ENCODE peak calls at places on chromosomes 16 and 17, in six cellular contexts. V is WTC11, Y is stomach, R is uterus, E is tibial artery, O is H9. I is an unnamed sample.

GRCh38 chr17:20966869-20967268 is 75.9 kb downstream of the USP22 start:
- DNase-seq in V (no peak), Y (no peak), R (no peak), E (no peak), O (no peak), I (no peak)

GRCh38 chr16:31695667-31696066 is 168.0 kb downstream of the AHSP start:
- DNase-seq in V (no peak), Y (no peak), R (no peak), E (no peak), O (no peak), I (no peak)

GRCh38 chr16:56729736-56730662 is at the start of gene NUP93:
- DNase-seq in V (peak; percentile 85), Y (peak; percentile 94), R (peak; percentile 89), E (peak; percentile 94), O (peak; percentile 93), I (peak; percentile 95)

GRCh38 chr17:76492989-76493501 is 8.2 kb downstream of the RHBDF2 start:
- DNase-seq in V (no peak), Y (peak; percentile 68), R (no peak), E (peak; percentile 84), O (no peak), I (no peak)

GRCh38 chr16:85205747-85206471 is 93.6 kb upstream of the CIBAR2 start:
- DNase-seq in V (no peak), Y (no peak), R (peak; percentile 49), E (no peak), O (no peak), I (no peak)

GRCh38 chr17:73782641-73783381 is 138.6 kb upstream of the SDK2 start:
- DNase-seq in V (peak; percentile 68), Y (no peak), R (no peak), E (no peak), O (peak; percentile 80), I (no peak)

GRCh38 chr16:85704011-85704410 is 15.3 kb upstream of the GINS2 start:
- DNase-seq in V (no peak), Y (no peak), R (no peak), E (no peak), O (no peak), I (no peak)

GRCh38 chr16:78284957-78285434 is 185.5 kb downstream of the WWOX start:
- DNase-seq in V (no peak), Y (no peak), R (no peak), E (no peak), O (no peak), I (no peak)

GRCh38 chr17:18217412-18218015 is 7.9 kb upstream of the LLGL1 start:
- DNase-seq in V (peak; percentile 91), Y (peak; percentile 82), R (peak; percentile 78), E (peak; percentile 83), O (peak; percentile 92), I (no peak)

GRCh38 chr17:45316271-45317112 is at the start of gene MAP3K14:
- DNase-seq in V (peak; percentile 69), Y (peak; percentile 75), R (peak; percentile 72), E (peak; percentile 85), O (peak; percentile 65), I (peak; percentile 94)

GRCh38 chr16:80449332-80449731 is 91.5 kb upstream of the DYNLRB2 start:
- DNase-seq in V (no peak), Y (no peak), R (no peak), E (no peak), O (no peak), I (no peak)

GRCh38 chr17:52105601-52106000 is 52.9 kb downstream of the CA10 start:
- DNase-seq in V (no peak), Y (no peak), R (no peak), E (no peak), O (no peak), I (no peak)

GRCh38 chr17:8941520-8941919 is 24.0 kb downstream of the PIK3R5 start:
- DNase-seq in V (no peak), Y (no peak), R (no peak), E (no peak), O (peak; percentile 30), I (no peak)

GRCh38 chr17:79843475-79843916 is 4.3 kb upstream of the CBX4 start:
- DNase-seq in V (no peak), Y (no peak), R (no peak), E (no peak), O (no peak), I (no peak)

GRCh38 chr16:75251280-75252048 is at the start of gene BCAR1:
- DNase-seq in V (peak; percentile 93), Y (peak; percentile 93), R (peak; percentile 89), E (peak; percentile 94), O (peak; percentile 96), I (peak; percentile 93)

GRCh38 chr16:3046506-3047386 is at the start of gene MMP25:
- DNase-seq in V (no peak), Y (no peak), R (no peak), E (no peak), O (no peak), I (no peak)

GRCh38 chr17:74852237-74853047 is 7.2 kb downstream of the GRIN2C start:
- DNase-seq in V (peak; percentile 89), Y (no peak), R (no peak), E (no peak), O (peak; percentile 98), I (no peak)

GRCh38 chr16:1972490-1972877 is 631 bp downstream of the TBL3 start:
- DNase-seq in V (no peak), Y (no peak), R (no peak), E (no peak), O (no peak), I (no peak)

GRCh38 chr16:25009822-25010221 is 5.3 kb downstream of the ARHGAP17 start:
- DNase-seq in V (no peak), Y (no peak), R (no peak), E (no peak), O (no peak), I (no peak)

GRCh38 chr17:2059125-2059836 is 4.4 kb downstream of the HIC1 start:
- DNase-seq in V (no peak), Y (no peak), R (no peak), E (no peak), O (peak; percentile 64), I (no peak)

GRCh38 chr17:17205368-17206148 is 575 bp downstream of the PLD6 start:
- DNase-seq in V (peak; percentile 69), Y (peak; percentile 73), R (peak; percentile 61), E (peak; percentile 78), O (peak; percentile 59), I (no peak)

GRCh38 chr17:77407321-77408277 is 266.8 kb downstream of the SEC14L1 start:
- DNase-seq in V (no peak), Y (no peak), R (peak; percentile 70), E (peak; percentile 94), O (no peak), I (no peak)

GRCh38 chr16:13961099-13961811 is 41.3 kb downstream of the ERCC4 start:
- DNase-seq in V (no peak), Y (no peak), R (no peak), E (no peak), O (no peak), I (no peak)

GRCh38 chr16:49862694-49863093 is 6.8 kb upstream of the ZNF423 start:
- DNase-seq in V (no peak), Y (no peak), R (no peak), E (no peak), O (no peak), I (no peak)

GRCh38 chr17:48131216-48131824 is 23.8 kb downstream of the SNX11 start:
- DNase-seq in V (peak; percentile 77), Y (peak; percentile 40), R (peak; percentile 41), E (no peak), O (peak; percentile 86), I (no peak)

GRCh38 chr17:17890773-17891759 is 54.3 kb upstream of the SREBF1 start:
- DNase-seq in V (peak; percentile 70), Y (peak; percentile 57), R (no peak), E (no peak), O (peak; percentile 84), I (no peak)

GRCh38 chr16:30876867-30877266 is 17.0 kb downstream of the BCL7C start:
- DNase-seq in V (peak; percentile 46), Y (no peak), R (no peak), E (no peak), O (no peak), I (no peak)

GRCh38 chr17:71934520-71934919 is 186.3 kb upstream of the SOX9 start:
- DNase-seq in V (no peak), Y (no peak), R (no peak), E (no peak), O (no peak), I (no peak)

DNA sequence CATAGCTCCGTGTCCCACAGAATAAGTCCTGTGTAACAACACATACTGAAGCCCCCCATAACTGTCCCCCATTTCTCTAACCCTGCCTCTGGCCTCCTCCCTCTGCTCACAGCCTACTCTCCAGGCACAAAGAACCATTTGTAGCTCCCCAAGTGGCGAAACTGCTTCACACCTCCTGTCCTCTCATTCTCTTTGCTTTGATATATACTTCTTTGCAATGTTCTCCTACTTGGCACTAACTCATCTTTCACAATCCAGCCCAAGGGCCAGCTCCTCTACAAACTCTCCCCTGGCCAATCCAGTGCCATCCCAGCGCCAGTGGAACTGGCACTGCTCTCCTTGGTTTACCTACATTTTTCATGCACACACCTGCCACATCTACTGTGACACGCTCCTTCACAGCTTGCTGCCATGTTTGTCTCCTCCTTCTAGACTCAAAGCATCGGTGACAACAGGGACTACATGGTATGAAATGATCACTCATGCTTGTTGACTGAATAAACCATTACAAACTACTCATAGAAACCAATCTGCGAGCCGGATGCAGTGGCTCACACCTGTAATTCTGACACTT is 12.8 kb downstream of the CYTH1 start:
- DNase-seq in V (no peak), Y (no peak), R (no peak), E (no peak), O (no peak), I (no peak)
- TF ChIP-seq CTCF in V (no peak), Y (no peak), R (no peak), E (no peak), O (peak; percentile 36), I (no peak)

GRCh38 chr16:20107086-20107485 is 33.4 kb upstream of the GPR139 start:
- DNase-seq in V (no peak), Y (no peak), R (no peak), E (no peak), O (no peak), I (no peak)

GRCh38 chr16:20099375-20099774 is 25.7 kb upstream of the GPR139 start:
- DNase-seq in V (no peak), Y (no peak), R (no peak), E (no peak), O (no peak), I (no peak)

GRCh38 chr16:20104563-20105183 is 31.0 kb upstream of the GPR139 start:
- DNase-seq in V (no peak), Y (no peak), R (no peak), E (no peak), O (no peak), I (no peak)

GRCh38 chr16:20102021-20102420 is 28.3 kb upstream of the GPR139 start:
- DNase-seq in V (no peak), Y (no peak), R (no peak), E (no peak), O (no peak), I (no peak)

GRCh38 chr16:20102521-20102920 is 28.8 kb upstream of the GPR139 start:
- DNase-seq in V (no peak), Y (no peak), R (no peak), E (no peak), O (no peak), I (no peak)
- TF ChIP-seq CTCF in V (no peak), Y (no peak), R (no peak), E (no peak), O (no peak), I (no peak)

GRCh38 chr16:53523971-53524548 is 21.1 kb upstream of the AKTIP start:
- DNase-seq in V (no peak), Y (no peak), R (no peak), E (no peak), O (no peak), I (no peak)
- TF ChIP-seq CTCF in V (no peak), Y (no peak), R (no peak), E (no peak), O (no peak), I (no peak)

GRCh38 chr17:38970804-38971203 is 3.6 kb upstream of the FBXO47 start:
- DNase-seq in V (no peak), Y (no peak), R (no peak), E (no peak), O (no peak), I (no peak)
- TF ChIP-seq CTCF in V (no peak), Y (no peak), R (no peak), E (no peak), O (no peak), I (no peak)

I was measured in chondrocyte.